ENCODE peak calls at places on chromosomes 3 and 15, in seven cellular contexts. X is AG09309, D is kidney epithelial cell, Y is hepatocyte, Z is fibroblast of pulmonary artery, I is body of pancreas, N is BJ. F is an unnamed sample.

GRCh38 chr3:195801251-195802183 is 10.2 kb downstream of the MUC4 start:
- DNase-seq in Z (no peak), X (no peak), N (no peak), D (no peak), Y (no peak), I (no peak), F (no peak)

GRCh38 chr3:177197934-177198484 is 727 bp upstream of the TBL1XR1 start:
- DNase-seq in N (no peak), X (no peak), I (no peak), Y (no peak), Z (no peak), D (no peak), F (no peak)

GRCh38 chr3:108441081-108441507 is 69.3 kb downstream of the MYH15 start:
- DNase-seq in Y (no peak), I (no peak), N (no peak), X (no peak), D (no peak), Z (no peak), F (no peak)

GRCh38 chr3:39000008-39000450 is 51.7 kb downstream of the SCN11A start:
- DNase-seq in D (peak; percentile 29), I (no peak), Y (peak; percentile 73), Z (peak; percentile 73), N (peak; percentile 31), X (peak; percentile 46), F (peak; percentile 24)

GRCh38 chr15:47983533-47983932 is 137.3 kb upstream of the SLC24A5 start:
- DNase-seq in Z (peak; percentile 6), N (no peak), I (no peak), D (no peak), Y (no peak), X (no peak), F (no peak)

GRCh38 chr3:184222521-184222920 is 6.9 kb upstream of the VWA5B2 start:
- DNase-seq in Y (no peak), D (no peak), N (no peak), X (no peak), Z (no peak), I (no peak), F (no peak)

GRCh38 chr3:119145500-119146167 is at the start of gene TEX55:
- DNase-seq in D (no peak), I (no peak), X (peak; percentile 16), Z (peak; percentile 66), Y (peak; percentile 76), N (no peak), F (no peak)

GRCh38 chr3:71425491-71426071 is 157.9 kb downstream of the FOXP1 start:
- DNase-seq in N (peak; percentile 70), I (no peak), D (peak; percentile 90), Z (no peak), X (peak; percentile 95), Y (no peak), F (peak; percentile 78)

GRCh38 chr3:116005404-116005803 is 382.1 kb downstream of the GAP43 start:
- DNase-seq in Y (peak; percentile 69), X (peak; percentile 96), D (peak; percentile 96), Z (peak; percentile 92), N (peak; percentile 89), I (peak; percentile 19), F (peak; percentile 99)

GRCh38 chr15:47523669-47524068 is 193.6 kb upstream of the SEMA6D start:
- DNase-seq in I (no peak), N (no peak), Z (peak; percentile 81), Y (no peak), D (no peak), X (no peak), F (no peak)

GRCh38 chr15:79078763-79079395 is 11.7 kb downstream of the RASGRF1 start:
- DNase-seq in X (no peak), Y (no peak), I (no peak), N (no peak), D (no peak), Z (no peak), F (no peak)

GRCh38 chr3:120559228-120560061 is 36.7 kb upstream of the NDUFB4 start:
- DNase-seq in I (no peak), Y (peak; percentile 30), D (peak; percentile 50), X (peak; percentile 13), N (peak; percentile 25), Z (peak; percentile 70), F (no peak)
- TF ChIP-seq CTCF in I (no peak), Y (no peak), D (no peak), X (no peak), N (no peak), Z (no peak), F (no peak)

DNA sequence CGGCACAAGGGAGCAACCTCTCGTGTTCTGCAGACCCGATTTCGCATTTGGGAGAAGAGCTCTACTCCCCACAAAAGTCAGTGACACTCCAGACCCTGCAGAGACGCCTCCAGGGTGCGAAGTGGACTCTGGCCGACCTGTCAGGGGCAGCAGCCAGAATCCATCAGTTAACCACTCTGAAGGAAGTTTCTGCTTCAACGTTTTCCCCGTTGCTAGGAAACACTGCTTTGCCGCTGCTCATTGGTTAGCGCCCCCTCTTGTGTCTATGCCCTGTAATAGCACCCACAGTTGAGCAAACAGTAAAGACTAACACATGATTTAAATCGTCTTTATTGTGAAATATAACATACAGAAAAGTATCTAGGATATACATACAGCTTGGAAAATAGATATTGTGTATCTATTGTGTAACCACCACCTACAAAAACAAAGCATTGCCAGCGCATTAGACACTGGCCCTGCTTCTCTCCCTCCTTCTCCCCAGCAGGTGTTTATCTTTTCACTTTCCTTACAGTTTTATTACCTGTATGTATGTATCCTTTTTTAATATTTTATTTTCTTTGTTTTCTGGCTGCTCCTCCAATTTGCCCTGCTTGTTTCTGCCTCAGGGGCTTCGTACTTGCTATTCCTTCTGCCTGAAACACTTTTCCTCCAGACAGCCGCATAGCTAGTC is 38.9 kb downstream of the TMEM40 start:
- DNase-seq in X (peak; percentile 49), Z (peak; percentile 90), Y (peak; percentile 93), I (peak; percentile 84), N (no peak), D (peak; percentile 77), F (no peak)
- H3K4me3 ChIP-seq in X (peak overlapping the region; percentile 28), Z (peak overlapping the region; percentile 44), Y (no peak overlapping the region), I (no peak overlapping the region), N (peak overlapping the region; percentile 39), D (no peak overlapping the region), F (peak overlapping the region; percentile 47)

GRCh38 chr15:44711089-44711355 is at the start of gene PATL2:
- DNase-seq in Z (no peak), X (no peak), N (no peak), D (no peak), I (no peak), Y (no peak), F (no peak)
- TF ChIP-seq CTCF in Z (no peak), X (no peak), N (no peak), D (no peak), I (no peak), Y (no peak), F (no peak)

DNA sequence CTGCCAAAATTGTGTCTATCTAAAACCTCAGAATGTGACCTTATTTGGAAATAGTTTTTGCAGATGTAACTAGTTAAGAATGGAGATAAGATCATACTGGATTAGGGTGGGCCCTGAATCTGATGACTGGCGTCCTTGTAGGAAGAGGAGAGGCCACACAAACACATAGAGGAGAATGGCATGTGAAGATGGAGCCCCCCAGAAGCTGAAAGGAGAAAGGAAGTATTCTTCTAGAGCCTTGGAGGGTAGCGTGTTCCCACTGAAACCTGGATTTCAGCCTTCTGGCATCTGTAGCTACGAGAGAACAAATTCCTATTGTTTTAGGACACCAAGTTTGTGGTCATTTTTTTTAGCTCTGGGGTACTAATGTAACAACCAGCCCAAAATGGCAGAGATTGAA is 423.0 kb upstream of the TPM1 start:
- DNase-seq in Y (no peak), X (no peak), D (no peak), N (no peak), Z (no peak), I (no peak), F (no peak)
- H3K4me3 ChIP-seq in Y (no peak overlapping the region), X (no peak overlapping the region), D (no peak overlapping the region), N (no peak overlapping the region), Z (no peak overlapping the region), I (no peak overlapping the region), F (no peak overlapping the region)

GRCh38 chr3:55885721-55886120 is 398.6 kb upstream of the WNT5A start:
- DNase-seq in X (no peak), I (no peak), Y (peak; percentile 28), D (no peak), N (peak; percentile 47), Z (peak; percentile 14), F (no peak)
- TF ChIP-seq CTCF in X (peak; percentile 16), I (no peak), Y (peak; percentile 15), D (peak; percentile 41), N (peak; percentile 45), Z (no peak), F (no peak)

GRCh38 chr3:43769471-43770425 is 79.0 kb downstream of the ABHD5 start:
- DNase-seq in Z (peak; percentile 95), N (peak; percentile 78), X (peak; percentile 80), D (peak; percentile 88), I (peak; percentile 95), Y (peak; percentile 98), F (peak; percentile 73)
- H3K4me3 ChIP-seq in Z (peak overlapping the region; percentile 39), N (peak overlapping the region; percentile 24), X (peak overlapping the region; percentile 41), D (peak overlapping the region; percentile 30), I (no peak overlapping the region), Y (no peak overlapping the region), F (peak overlapping the region; percentile 44)

GRCh38 chr15:74396445-74397238 is 29.2 kb upstream of the CYP11A1 start:
- DNase-seq in Z (no peak), D (peak; percentile 97), I (no peak), X (no peak), N (no peak), Y (peak; percentile 70), F (no peak)
- TF ChIP-seq CTCF in Z (no peak), D (no peak), I (no peak), X (no peak), N (no peak), Y (no peak), F (peak; percentile 15)

F was measured in AG04449.